ENCODE peak calls at places on chromosomes 7 and 10, in ten cellular contexts. One of them, this sample, is unnamed.

GRCh38 chr7:42134276-42134871 is 102.6 kb downstream of the GLI3 start:
- DNase-seq in NCI-H1417: no peak
- DNase-seq in Panc1: no peak
- DNase-seq in SW 1271: no peak
- DNase-seq in mesendoderm: no peak
- DNase-seq in mucosa of gallbladder: no peak
- DNase-seq in NK-92 treated with Interleukin-12 subunit alpha and Interleukin-12 subunit beta, amount 100 ng/mL, for 24 hours: no peak
- DNase-seq in left cardiac atrium: no peak
- DNase-seq in stimulated activated CD4-positive, alpha-beta T cell treated with anti-CD3 and anti-CD28 coated beads, Interleukin-4, amount 100 ng/mL, for 1 hour: no peak
- DNase-seq in GM04504: no peak
- DNase-seq in this sample: no peak

GRCh38 chr10:130339911-130340310 is 203.7 kb downstream of the GLRX3 start:
- DNase-seq in Panc1: no peak
- DNase-seq in stimulated activated CD4-positive, alpha-beta T cell treated with anti-CD3 and anti-CD28 coated beads, Interleukin-4, amount 100 ng/mL, for 1 hour: no peak
- DNase-seq in mucosa of gallbladder: no peak
- DNase-seq in NK-92 treated with Interleukin-12 subunit alpha and Interleukin-12 subunit beta, amount 100 ng/mL, for 24 hours: no peak
- DNase-seq in mesendoderm: no peak
- DNase-seq in left cardiac atrium: no peak
- DNase-seq in SW 1271: no peak
- DNase-seq in GM04504: no peak
- DNase-seq in NCI-H1417: no peak
- DNase-seq in this sample: no peak

GRCh38 chr7:68216046-68216445 is 1219.4 kb downstream of the TYW1 start:
- DNase-seq in left cardiac atrium: no peak
- DNase-seq in NCI-H1417: no peak
- DNase-seq in stimulated activated CD4-positive, alpha-beta T cell treated with anti-CD3 and anti-CD28 coated beads, Interleukin-4, amount 100 ng/mL, for 1 hour: no peak
- DNase-seq in Panc1: no peak
- DNase-seq in GM04504: no peak
- DNase-seq in mucosa of gallbladder: no peak
- DNase-seq in NK-92 treated with Interleukin-12 subunit alpha and Interleukin-12 subunit beta, amount 100 ng/mL, for 24 hours: no peak
- DNase-seq in SW 1271: no peak
- DNase-seq in mesendoderm: peak
- DNase-seq in this sample: no peak

GRCh38 chr7:151378011-151378410 is 31.8 kb downstream of the WDR86 start:
- DNase-seq in Panc1: no peak
- DNase-seq in GM04504: no peak
- DNase-seq in SW 1271: no peak
- DNase-seq in NCI-H1417: no peak
- DNase-seq in left cardiac atrium: no peak
- DNase-seq in stimulated activated CD4-positive, alpha-beta T cell treated with anti-CD3 and anti-CD28 coated beads, Interleukin-4, amount 100 ng/mL, for 1 hour: no peak
- DNase-seq in mucosa of gallbladder: no peak
- DNase-seq in mesendoderm: no peak
- DNase-seq in NK-92 treated with Interleukin-12 subunit alpha and Interleukin-12 subunit beta, amount 100 ng/mL, for 24 hours: no peak
- DNase-seq in this sample: no peak

GRCh38 chr10:24778298-24778697 is 54.6 kb upstream of the ARHGAP21 start:
- DNase-seq in mesendoderm: no peak
- DNase-seq in NCI-H1417: no peak
- DNase-seq in GM04504: no peak
- DNase-seq in Panc1: no peak
- DNase-seq in mucosa of gallbladder: no peak
- DNase-seq in NK-92 treated with Interleukin-12 subunit alpha and Interleukin-12 subunit beta, amount 100 ng/mL, for 24 hours: no peak
- DNase-seq in left cardiac atrium: no peak
- DNase-seq in SW 1271: no peak
- DNase-seq in stimulated activated CD4-positive, alpha-beta T cell treated with anti-CD3 and anti-CD28 coated beads, Interleukin-4, amount 100 ng/mL, for 1 hour: no peak
- DNase-seq in this sample: no peak

GRCh38 chr7:150307904-150308303 is 15.3 kb upstream of the LRRC61 start:
- DNase-seq in mesendoderm: no peak
- DNase-seq in GM04504: no peak
- DNase-seq in NCI-H1417: no peak
- DNase-seq in mucosa of gallbladder: no peak
- DNase-seq in stimulated activated CD4-positive, alpha-beta T cell treated with anti-CD3 and anti-CD28 coated beads, Interleukin-4, amount 100 ng/mL, for 1 hour: no peak
- DNase-seq in NK-92 treated with Interleukin-12 subunit alpha and Interleukin-12 subunit beta, amount 100 ng/mL, for 24 hours: no peak
- DNase-seq in Panc1: no peak
- DNase-seq in SW 1271: no peak
- DNase-seq in left cardiac atrium: no peak
- DNase-seq in this sample: no peak

GRCh38 chr7:140327261-140327661 is 71.1 kb downstream of the SLC37A3 start:
- DNase-seq in mesendoderm: no peak
- DNase-seq in mucosa of gallbladder: no peak
- DNase-seq in SW 1271: no peak
- DNase-seq in NK-92 treated with Interleukin-12 subunit alpha and Interleukin-12 subunit beta, amount 100 ng/mL, for 24 hours: no peak
- DNase-seq in left cardiac atrium: no peak
- DNase-seq in stimulated activated CD4-positive, alpha-beta T cell treated with anti-CD3 and anti-CD28 coated beads, Interleukin-4, amount 100 ng/mL, for 1 hour: no peak
- DNase-seq in Panc1: no peak
- DNase-seq in GM04504: no peak
- DNase-seq in NCI-H1417: peak
- DNase-seq in this sample: no peak

GRCh38 chr10:112475565-112476233 is 28.7 kb downstream of the VTI1A start:
- DNase-seq in left cardiac atrium: no peak
- DNase-seq in NCI-H1417: no peak
- DNase-seq in GM04504: no peak
- DNase-seq in SW 1271: peak
- DNase-seq in mesendoderm: no peak
- DNase-seq in Panc1: no peak
- DNase-seq in stimulated activated CD4-positive, alpha-beta T cell treated with anti-CD3 and anti-CD28 coated beads, Interleukin-4, amount 100 ng/mL, for 1 hour: no peak
- DNase-seq in mucosa of gallbladder: no peak
- DNase-seq in NK-92 treated with Interleukin-12 subunit alpha and Interleukin-12 subunit beta, amount 100 ng/mL, for 24 hours: no peak
- DNase-seq in this sample: no peak

GRCh38 chr7:129069021-129069420 is 14.1 kb upstream of the TNPO3 start:
- DNase-seq in mesendoderm: no peak
- DNase-seq in NK-92 treated with Interleukin-12 subunit alpha and Interleukin-12 subunit beta, amount 100 ng/mL, for 24 hours: no peak
- DNase-seq in NCI-H1417: no peak
- DNase-seq in mucosa of gallbladder: no peak
- DNase-seq in Panc1: no peak
- DNase-seq in SW 1271: no peak
- DNase-seq in GM04504: no peak
- DNase-seq in stimulated activated CD4-positive, alpha-beta T cell treated with anti-CD3 and anti-CD28 coated beads, Interleukin-4, amount 100 ng/mL, for 1 hour: no peak
- DNase-seq in left cardiac atrium: no peak
- DNase-seq in this sample: no peak

GRCh38 chr10:55400075-55400474 is 599.0 kb upstream of the PCDH15 start:
- DNase-seq in SW 1271: peak
- DNase-seq in mesendoderm: peak
- DNase-seq in stimulated activated CD4-positive, alpha-beta T cell treated with anti-CD3 and anti-CD28 coated beads, Interleukin-4, amount 100 ng/mL, for 1 hour: no peak
- DNase-seq in left cardiac atrium: no peak
- DNase-seq in mucosa of gallbladder: no peak
- DNase-seq in GM04504: no peak
- DNase-seq in Panc1: no peak
- DNase-seq in NCI-H1417: no peak
- DNase-seq in NK-92 treated with Interleukin-12 subunit alpha and Interleukin-12 subunit beta, amount 100 ng/mL, for 24 hours: no peak
- DNase-seq in this sample: no peak

GRCh38 chr10:108653466-108653865 is 1269.8 kb downstream of the XPNPEP1 start:
- DNase-seq in mucosa of gallbladder: no peak
- DNase-seq in left cardiac atrium: no peak
- DNase-seq in NCI-H1417: no peak
- DNase-seq in NK-92 treated with Interleukin-12 subunit alpha and Interleukin-12 subunit beta, amount 100 ng/mL, for 24 hours: no peak
- DNase-seq in mesendoderm: no peak
- DNase-seq in Panc1: no peak
- DNase-seq in stimulated activated CD4-positive, alpha-beta T cell treated with anti-CD3 and anti-CD28 coated beads, Interleukin-4, amount 100 ng/mL, for 1 hour: no peak
- DNase-seq in GM04504: peak
- DNase-seq in SW 1271: no peak
- DNase-seq in this sample: no peak

GRCh38 chr10:92187101-92187500 is 103.8 kb downstream of the CPEB3 start:
- DNase-seq in left cardiac atrium: no peak
- DNase-seq in stimulated activated CD4-positive, alpha-beta T cell treated with anti-CD3 and anti-CD28 coated beads, Interleukin-4, amount 100 ng/mL, for 1 hour: no peak
- DNase-seq in NK-92 treated with Interleukin-12 subunit alpha and Interleukin-12 subunit beta, amount 100 ng/mL, for 24 hours: no peak
- DNase-seq in mucosa of gallbladder: no peak
- DNase-seq in NCI-H1417: no peak
- DNase-seq in mesendoderm: no peak
- DNase-seq in Panc1: no peak
- DNase-seq in GM04504: no peak
- DNase-seq in SW 1271: no peak
- DNase-seq in this sample: no peak

GRCh38 chr7:149774237-149775175 is 1.1 kb upstream of the ZNF467 start:
- DNase-seq in NK-92 treated with Interleukin-12 subunit alpha and Interleukin-12 subunit beta, amount 100 ng/mL, for 24 hours: no peak
- DNase-seq in mesendoderm: peak
- DNase-seq in mucosa of gallbladder: peak
- DNase-seq in SW 1271: no peak
- DNase-seq in stimulated activated CD4-positive, alpha-beta T cell treated with anti-CD3 and anti-CD28 coated beads, Interleukin-4, amount 100 ng/mL, for 1 hour: no peak
- DNase-seq in Panc1: no peak
- DNase-seq in GM04504: no peak
- DNase-seq in left cardiac atrium: no peak
- DNase-seq in NCI-H1417: peak
- DNase-seq in this sample: no peak

GRCh38 chr7:157097569-157097968 is 41.2 kb upstream of the UBE3C start:
- DNase-seq in SW 1271: no peak
- DNase-seq in stimulated activated CD4-positive, alpha-beta T cell treated with anti-CD3 and anti-CD28 coated beads, Interleukin-4, amount 100 ng/mL, for 1 hour: no peak
- DNase-seq in NCI-H1417: peak
- DNase-seq in GM04504: no peak
- DNase-seq in NK-92 treated with Interleukin-12 subunit alpha and Interleukin-12 subunit beta, amount 100 ng/mL, for 24 hours: no peak
- DNase-seq in Panc1: no peak
- DNase-seq in mucosa of gallbladder: no peak
- DNase-seq in left cardiac atrium: no peak
- DNase-seq in mesendoderm: no peak
- DNase-seq in this sample: no peak

GRCh38 chr10:119296703-119297102 is 89.3 kb downstream of the GRK5 start:
- DNase-seq in mucosa of gallbladder: no peak
- DNase-seq in left cardiac atrium: peak
- DNase-seq in mesendoderm: no peak
- DNase-seq in NK-92 treated with Interleukin-12 subunit alpha and Interleukin-12 subunit beta, amount 100 ng/mL, for 24 hours: no peak
- DNase-seq in SW 1271: no peak
- DNase-seq in Panc1: no peak
- DNase-seq in stimulated activated CD4-positive, alpha-beta T cell treated with anti-CD3 and anti-CD28 coated beads, Interleukin-4, amount 100 ng/mL, for 1 hour: no peak
- DNase-seq in NCI-H1417: no peak
- DNase-seq in GM04504: no peak
- DNase-seq in this sample: no peak

GRCh38 chr7:471191-471865 is 48.3 kb downstream of the PDGFA start:
- DNase-seq in stimulated activated CD4-positive, alpha-beta T cell treated with anti-CD3 and anti-CD28 coated beads, Interleukin-4, amount 100 ng/mL, for 1 hour: no peak
- DNase-seq in mesendoderm: no peak
- DNase-seq in GM04504: no peak
- DNase-seq in mucosa of gallbladder: no peak
- DNase-seq in Panc1: no peak
- DNase-seq in NCI-H1417: no peak
- DNase-seq in NK-92 treated with Interleukin-12 subunit alpha and Interleukin-12 subunit beta, amount 100 ng/mL, for 24 hours: no peak
- DNase-seq in left cardiac atrium: peak
- DNase-seq in SW 1271: no peak
- DNase-seq in this sample: no peak

GRCh38 chr10:100482834-100483185 is 20.0 kb downstream of the WNT8B start:
- DNase-seq in NK-92 treated with Interleukin-12 subunit alpha and Interleukin-12 subunit beta, amount 100 ng/mL, for 24 hours: no peak
- DNase-seq in GM04504: no peak
- DNase-seq in Panc1: no peak
- DNase-seq in NCI-H1417: no peak
- DNase-seq in mesendoderm: no peak
- DNase-seq in stimulated activated CD4-positive, alpha-beta T cell treated with anti-CD3 and anti-CD28 coated beads, Interleukin-4, amount 100 ng/mL, for 1 hour: no peak
- DNase-seq in mucosa of gallbladder: no peak
- DNase-seq in SW 1271: no peak
- DNase-seq in left cardiac atrium: no peak
- DNase-seq in this sample: no peak

GRCh38 chr10:115065731-115066130 is 27.4 kb upstream of the ATRNL1 start:
- DNase-seq in left cardiac atrium: no peak
- DNase-seq in GM04504: no peak
- DNase-seq in SW 1271: no peak
- DNase-seq in stimulated activated CD4-positive, alpha-beta T cell treated with anti-CD3 and anti-CD28 coated beads, Interleukin-4, amount 100 ng/mL, for 1 hour: no peak
- DNase-seq in NK-92 treated with Interleukin-12 subunit alpha and Interleukin-12 subunit beta, amount 100 ng/mL, for 24 hours: no peak
- DNase-seq in mesendoderm: peak
- DNase-seq in mucosa of gallbladder: no peak
- DNase-seq in Panc1: no peak
- DNase-seq in NCI-H1417: no peak
- DNase-seq in this sample: no peak

GRCh38 chr10:117441812-117442443 is 66.7 kb upstream of the PDZD8 start:
- DNase-seq in NK-92 treated with Interleukin-12 subunit alpha and Interleukin-12 subunit beta, amount 100 ng/mL, for 24 hours: no peak
- DNase-seq in GM04504: peak
- DNase-seq in mucosa of gallbladder: no peak
- DNase-seq in stimulated activated CD4-positive, alpha-beta T cell treated with anti-CD3 and anti-CD28 coated beads, Interleukin-4, amount 100 ng/mL, for 1 hour: no peak
- DNase-seq in Panc1: no peak
- DNase-seq in NCI-H1417: no peak
- DNase-seq in SW 1271: peak
- DNase-seq in mesendoderm: no peak
- DNase-seq in left cardiac atrium: no peak
- DNase-seq in this sample: no peak

GRCh38 chr7:45647967-45648670 is 74.0 kb downstream of the ADCY1 start:
- DNase-seq in mucosa of gallbladder: no peak
- DNase-seq in stimulated activated CD4-positive, alpha-beta T cell treated with anti-CD3 and anti-CD28 coated beads, Interleukin-4, amount 100 ng/mL, for 1 hour: no peak
- DNase-seq in Panc1: no peak
- DNase-seq in GM04504: no peak
- DNase-seq in SW 1271: no peak
- DNase-seq in left cardiac atrium: no peak
- DNase-seq in mesendoderm: no peak
- DNase-seq in NCI-H1417: no peak
- DNase-seq in NK-92 treated with Interleukin-12 subunit alpha and Interleukin-12 subunit beta, amount 100 ng/mL, for 24 hours: no peak
- DNase-seq in this sample: no peak

GRCh38 chr10:63260860-63261251 is 127.7 kb downstream of the NRBF2 start:
- DNase-seq in NCI-H1417: no peak
- DNase-seq in GM04504: no peak
- DNase-seq in left cardiac atrium: no peak
- DNase-seq in mesendoderm: peak
- DNase-seq in Panc1: no peak
- DNase-seq in stimulated activated CD4-positive, alpha-beta T cell treated with anti-CD3 and anti-CD28 coated beads, Interleukin-4, amount 100 ng/mL, for 1 hour: no peak
- DNase-seq in NK-92 treated with Interleukin-12 subunit alpha and Interleukin-12 subunit beta, amount 100 ng/mL, for 24 hours: no peak
- DNase-seq in SW 1271: no peak
- DNase-seq in mucosa of gallbladder: no peak
- DNase-seq in this sample: no peak

GRCh38 chr7:41103331-41103730 is 599.6 kb downstream of the INHBA start:
- DNase-seq in SW 1271: no peak
- DNase-seq in stimulated activated CD4-positive, alpha-beta T cell treated with anti-CD3 and anti-CD28 coated beads, Interleukin-4, amount 100 ng/mL, for 1 hour: no peak
- DNase-seq in GM04504: no peak
- DNase-seq in left cardiac atrium: no peak
- DNase-seq in NCI-H1417: no peak
- DNase-seq in NK-92 treated with Interleukin-12 subunit alpha and Interleukin-12 subunit beta, amount 100 ng/mL, for 24 hours: no peak
- DNase-seq in mesendoderm: peak
- DNase-seq in Panc1: no peak
- DNase-seq in mucosa of gallbladder: no peak
- DNase-seq in this sample: no peak

GRCh38 chr10:68135362-68135761 is 26.1 kb downstream of the MYPN start:
- DNase-seq in NK-92 treated with Interleukin-12 subunit alpha and Interleukin-12 subunit beta, amount 100 ng/mL, for 24 hours: no peak
- DNase-seq in Panc1: peak
- DNase-seq in mesendoderm: no peak
- DNase-seq in SW 1271: no peak
- DNase-seq in left cardiac atrium: no peak
- DNase-seq in mucosa of gallbladder: no peak
- DNase-seq in stimulated activated CD4-positive, alpha-beta T cell treated with anti-CD3 and anti-CD28 coated beads, Interleukin-4, amount 100 ng/mL, for 1 hour: no peak
- DNase-seq in GM04504: peak
- DNase-seq in NCI-H1417: no peak
- DNase-seq in this sample: no peak

GRCh38 chr7:112338786-112339185 is 111.5 kb upstream of the IFRD1 start:
- DNase-seq in NK-92 treated with Interleukin-12 subunit alpha and Interleukin-12 subunit beta, amount 100 ng/mL, for 24 hours: no peak
- DNase-seq in mesendoderm: no peak
- DNase-seq in mucosa of gallbladder: no peak
- DNase-seq in GM04504: no peak
- DNase-seq in Panc1: no peak
- DNase-seq in NCI-H1417: no peak
- DNase-seq in SW 1271: no peak
- DNase-seq in left cardiac atrium: no peak
- DNase-seq in stimulated activated CD4-positive, alpha-beta T cell treated with anti-CD3 and anti-CD28 coated beads, Interleukin-4, amount 100 ng/mL, for 1 hour: no peak
- DNase-seq in this sample: no peak

GRCh38 chr10:50033481-50033880 is 34.3 kb upstream of the WASHC2A start:
- DNase-seq in NCI-H1417: no peak
- DNase-seq in mucosa of gallbladder: no peak
- DNase-seq in mesendoderm: no peak
- DNase-seq in GM04504: peak
- DNase-seq in stimulated activated CD4-positive, alpha-beta T cell treated with anti-CD3 and anti-CD28 coated beads, Interleukin-4, amount 100 ng/mL, for 1 hour: no peak
- DNase-seq in Panc1: no peak
- DNase-seq in left cardiac atrium: no peak
- DNase-seq in SW 1271: no peak
- DNase-seq in NK-92 treated with Interleukin-12 subunit alpha and Interleukin-12 subunit beta, amount 100 ng/mL, for 24 hours: no peak
- DNase-seq in this sample: no peak

This sample was measured in ureter.